ENCODE peak calls at places on chromosomes 12 and 14, in seven cellular contexts. S is GM23248, D is H1, A is K562, Z is mesendoderm, H is neural progenitor cell, B is DND-41. Q is an unnamed sample.
A peak's percentile ranks its signal among the peaks of the same experiment; 100 is the strongest.

GRCh38 chr12:64566882-64567517 is 43.3 kb upstream of the RASSF3 start:
- DNase-seq in S (no peak), D (no peak), A (no peak), Z (peak; percentile 54), H (peak; percentile 11), B (no peak), Q (no peak)

GRCh38 chr12:14219156-14219555 is 146.3 kb upstream of the ATF7IP start:
- DNase-seq in S (no peak), D (no peak), A (no peak), Z (no peak), H (no peak), B (no peak), Q (no peak)

GRCh38 chr12:71981149-71981548 is 42.5 kb downstream of the TPH2 start:
- DNase-seq in S (peak; percentile 5), D (no peak), A (no peak), Z (peak; percentile 21), H (no peak), B (no peak), Q (no peak)

GRCh38 chr14:95192306-95192705 is 35.0 kb upstream of the DICER1 start:
- DNase-seq in S (no peak), D (no peak), A (no peak), Z (no peak), H (peak; percentile 21), B (no peak), Q (no peak)

GRCh38 chr12:6076776-6077700 is 47.4 kb downstream of the VWF start:
- DNase-seq in S (no peak), D (no peak), A (no peak), Z (no peak), H (no peak), B (no peak), Q (no peak)

GRCh38 chr12:24709201-24709600 is 239.7 kb downstream of the BCAT1 start:
- DNase-seq in S (peak; percentile 3), D (no peak), A (peak; percentile 41), Z (no peak), H (no peak), B (no peak), Q (peak; percentile 25)

GRCh38 chr12:46217686-46218508 is 50.9 kb downstream of the SLC38A1 start:
- DNase-seq in S (no peak), D (no peak), A (no peak), Z (no peak), H (no peak), B (peak; percentile 71), Q (no peak)

GRCh38 chr12:180445-180844 is 33.5 kb downstream of the SLC6A12 start:
- DNase-seq in S (no peak), D (no peak), A (peak; percentile 28), Z (no peak), H (no peak), B (no peak), Q (peak; percentile 8)

GRCh38 chr12:67034110-67034879 is 234.9 kb upstream of the CAND1 start:
- DNase-seq in S (peak; percentile 11), D (no peak), A (no peak), Z (peak; percentile 39), H (peak; percentile 29), B (no peak), Q (peak; percentile 55)

GRCh38 chr12:42953021-42953420 is 363.5 kb upstream of the PRICKLE1 start:
- DNase-seq in S (no peak), D (no peak), A (no peak), Z (no peak), H (no peak), B (no peak), Q (no peak)

GRCh38 chr12:42776396-42776795 is 186.8 kb upstream of the PRICKLE1 start:
- DNase-seq in S (no peak), D (no peak), A (no peak), Z (no peak), H (no peak), B (no peak), Q (no peak)

GRCh38 chr12:122840580-122841513 is 5.6 kb downstream of the HIP1R start:
- DNase-seq in S (peak; percentile 41), D (no peak), A (no peak), Z (peak; percentile 16), H (no peak), B (no peak), Q (no peak)

GRCh38 chr12:127660961-127661360 is 606.0 kb upstream of the TMEM132C start:
- DNase-seq in S (no peak), D (no peak), A (no peak), Z (no peak), H (no peak), B (no peak), Q (no peak)

GRCh38 chr14:38004610-38004879 is 203.2 kb upstream of the SSTR1 start:
- DNase-seq in S (no peak), D (no peak), A (no peak), Z (no peak), H (peak; percentile 53), B (no peak), Q (no peak)

GRCh38 chr12:106564678-106565329 is 18.0 kb upstream of the RFX4 start:
- DNase-seq in S (no peak), D (no peak), A (no peak), Z (no peak), H (no peak), B (no peak), Q (no peak)
- H3K4me2 ChIP-seq in S (no peak overlapping the region), D (no peak overlapping the region), A (no peak overlapping the region), Z (no peak overlapping the region), H (no peak overlapping the region), B (no peak overlapping the region), Q (no peak overlapping the region)

GRCh38 chr12:92502417-92503028 is 200.3 kb upstream of the PLEKHG7 start:
- DNase-seq in S (no peak), D (no peak), A (no peak), Z (peak; percentile 14), H (no peak), B (no peak), Q (no peak)

GRCh38 chr12:92505373-92506340 is 197.1 kb upstream of the PLEKHG7 start:
- DNase-seq in S (peak; percentile 37), D (no peak), A (no peak), Z (peak; percentile 19), H (peak; percentile 51), B (peak; percentile 70), Q (peak; percentile 3)

GRCh38 chr12:92503029-92503931 is 199.5 kb upstream of the PLEKHG7 start:
- DNase-seq in S (no peak), D (no peak), A (no peak), Z (no peak), H (no peak), B (no peak), Q (no peak)

GRCh38 chr12:92506460-92506859 is 196.3 kb upstream of the PLEKHG7 start:
- DNase-seq in S (no peak), D (no peak), A (no peak), Z (peak; percentile 35), H (no peak), B (no peak), Q (no peak)

DNA sequence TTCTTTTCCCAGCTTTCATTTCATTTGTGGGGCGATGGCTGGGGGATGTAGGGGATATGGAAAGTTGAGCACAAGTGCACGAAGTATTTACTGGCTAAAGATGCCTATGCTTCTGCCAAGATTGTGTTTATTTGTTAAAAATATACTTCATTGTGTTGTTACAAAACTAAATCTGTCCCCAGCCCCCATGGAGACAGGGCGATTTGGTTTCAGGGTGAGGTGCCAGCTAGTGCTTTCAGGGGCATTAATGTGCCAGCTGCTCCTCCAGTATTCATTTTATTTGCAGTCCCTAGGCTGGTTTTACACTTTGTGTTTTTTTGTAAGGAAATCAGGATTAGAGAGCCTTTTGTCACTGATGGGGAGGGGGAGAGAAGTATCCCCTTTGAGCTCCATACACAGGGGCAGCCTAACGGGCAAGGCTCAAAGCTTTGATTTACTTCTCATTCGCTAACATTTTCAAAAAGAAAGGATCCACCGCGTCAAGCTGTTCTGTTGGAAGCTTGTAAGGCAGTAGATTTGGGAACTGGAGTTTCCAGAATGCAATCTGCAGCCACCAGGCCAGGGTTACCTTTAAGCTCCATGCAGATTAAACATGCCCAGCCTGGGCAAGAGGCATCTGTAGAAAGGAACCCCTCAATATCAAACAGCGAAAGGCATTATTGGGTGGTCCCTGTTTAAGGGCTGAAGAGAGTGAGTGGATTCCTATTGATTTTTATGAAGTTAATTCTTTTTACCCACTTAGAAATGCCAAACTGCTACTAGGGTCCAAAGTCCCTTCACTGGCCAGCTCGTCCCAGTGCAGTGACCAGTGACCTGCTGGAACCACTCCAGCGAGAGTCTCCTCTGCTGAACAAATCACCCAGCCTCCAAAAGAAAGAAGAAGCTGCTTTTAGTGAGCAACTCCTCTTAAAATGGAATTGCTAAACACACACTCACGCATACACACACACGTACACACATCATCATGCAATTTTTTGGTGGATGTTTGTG is 198.5 kb upstream of the PLEKHG7 start:
- DNase-seq in S (no peak), D (no peak), A (no peak), Z (no peak), H (peak; percentile 67), B (no peak), Q (no peak)
- H3K9ac ChIP-seq in S (no peak overlapping the region), D (no peak overlapping the region), A (no peak overlapping the region), Z (no peak overlapping the region), H (no peak overlapping the region), B (no peak overlapping the region), Q (no peak overlapping the region)

GRCh38 chr14:97618401-97618800 is 821.2 kb downstream of the VRK1 start:
- DNase-seq in S (no peak), D (no peak), A (no peak), Z (no peak), H (no peak), B (no peak), Q (no peak)

GRCh38 chr14:97624985-97625384 is 827.8 kb downstream of the VRK1 start:
- DNase-seq in S (no peak), D (no peak), A (no peak), Z (no peak), H (no peak), B (no peak), Q (no peak)

GRCh38 chr14:97625512-97625911 is 828.3 kb downstream of the VRK1 start:
- DNase-seq in S (no peak), D (no peak), A (no peak), Z (no peak), H (no peak), B (no peak), Q (no peak)

GRCh38 chr14:97618917-97619690 is 821.9 kb downstream of the VRK1 start:
- DNase-seq in S (no peak), D (no peak), A (no peak), Z (no peak), H (no peak), B (no peak), Q (no peak)

DNA sequence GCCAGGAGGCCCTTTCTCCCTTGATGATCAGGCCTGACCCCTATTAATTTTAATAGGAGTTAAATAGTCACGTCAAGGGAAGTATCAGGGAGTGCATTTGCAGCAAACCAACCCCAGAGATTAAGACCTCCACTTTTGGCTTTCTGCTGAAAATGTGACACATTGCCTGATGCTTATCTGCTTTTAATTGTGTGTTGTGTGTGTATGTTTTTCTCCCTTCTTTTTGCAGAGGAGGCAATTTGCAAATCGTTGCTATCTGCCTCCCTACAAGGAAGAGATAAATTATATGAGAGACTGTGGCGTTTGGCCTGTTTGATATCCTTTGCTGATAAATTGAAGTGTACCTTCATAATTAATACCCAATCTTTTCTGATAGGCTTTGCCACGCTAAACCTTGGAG is 822.9 kb downstream of the VRK1 start:
- DNase-seq in S (no peak), D (no peak), A (no peak), Z (peak; percentile 67), H (no peak), B (peak; percentile 26), Q (no peak)
- H3K4me3 ChIP-seq in S (no peak overlapping the region), D (no peak overlapping the region), A (no peak overlapping the region), Z (no peak overlapping the region), H (no peak overlapping the region), B (no peak overlapping the region), Q (no peak overlapping the region)

DNA sequence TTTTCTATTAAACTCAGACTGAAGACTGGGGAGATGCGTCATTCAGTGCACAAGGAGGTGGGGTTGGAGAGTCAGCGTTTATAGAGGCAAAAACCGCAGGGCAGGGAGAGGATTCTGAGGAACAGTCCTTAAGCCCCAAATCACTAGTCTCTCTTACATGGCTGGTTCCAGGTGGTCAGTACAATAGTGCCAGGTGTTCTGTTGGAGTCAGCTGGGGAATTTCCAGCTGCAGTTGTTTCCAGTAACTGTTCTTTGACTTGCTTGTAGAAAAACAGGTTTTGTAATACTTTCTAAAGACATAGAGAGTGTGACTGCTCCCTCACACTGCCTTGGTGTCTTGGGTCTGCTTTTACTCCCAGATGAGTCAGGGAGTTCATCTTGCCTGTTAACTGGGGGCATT is 192.2 kb downstream of the TMTC3 start:
- DNase-seq in S (peak; percentile 84), D (peak; percentile 3), A (no peak), Z (no peak), H (peak; percentile 60), B (no peak), Q (peak; percentile 82)
- H3K4me2 ChIP-seq in S (peak overlapping the region; percentile 27), D (no peak overlapping the region), A (no peak overlapping the region), Z (no peak overlapping the region), H (peak overlapping the region; percentile 5), B (no peak overlapping the region), Q (peak overlapping the region; percentile 49)

Q was measured in astrocyte.